ENCODE peak calls at places on chromosomes 12 and 14, in seven cellular contexts. One of them, this sample, is unnamed.

GRCh38 chr12:58818546-58818945 is 101.8 kb downstream of the LRIG3 start:
- DNase-seq in transverse colon: no peak
- DNase-seq in NCI-H524: no peak
- DNase-seq in cardiac muscle cell: no peak
- DNase-seq in stimulated activated naive CD4-positive, alpha-beta T cell: no peak
- DNase-seq in EH: peak
- DNase-seq in ascending aorta: no peak
- DNase-seq in this sample: no peak

GRCh38 chr14:88379706-88380343 is 5.6 kb upstream of the SPATA7 start:
- DNase-seq in transverse colon: no peak
- DNase-seq in NCI-H524: peak
- DNase-seq in cardiac muscle cell: peak
- DNase-seq in stimulated activated naive CD4-positive, alpha-beta T cell: no peak
- DNase-seq in EH: no peak
- DNase-seq in ascending aorta: no peak
- DNase-seq in this sample: no peak

GRCh38 chr12:44509471-44509870 is 366.6 kb downstream of the NELL2 start:
- DNase-seq in transverse colon: no peak
- DNase-seq in NCI-H524: peak
- DNase-seq in cardiac muscle cell: no peak
- DNase-seq in stimulated activated naive CD4-positive, alpha-beta T cell: no peak
- DNase-seq in EH: peak
- DNase-seq in ascending aorta: no peak
- DNase-seq in this sample: no peak

GRCh38 chr12:4742421-4742970 is 22.3 kb downstream of the GALNT8 start:
- DNase-seq in transverse colon: no peak
- DNase-seq in NCI-H524: no peak
- DNase-seq in cardiac muscle cell: no peak
- DNase-seq in stimulated activated naive CD4-positive, alpha-beta T cell: no peak
- DNase-seq in EH: no peak
- DNase-seq in ascending aorta: no peak
- DNase-seq in this sample: no peak

GRCh38 chr12:25981597-25981996 is 23.1 kb downstream of the RASSF8 start:
- DNase-seq in transverse colon: no peak
- DNase-seq in NCI-H524: no peak
- DNase-seq in cardiac muscle cell: no peak
- DNase-seq in stimulated activated naive CD4-positive, alpha-beta T cell: no peak
- DNase-seq in EH: no peak
- DNase-seq in ascending aorta: no peak
- DNase-seq in this sample: no peak

GRCh38 chr14:64725879-64726584 is 21.8 kb downstream of the PLEKHG3 start:
- DNase-seq in transverse colon: no peak
- DNase-seq in NCI-H524: peak
- DNase-seq in cardiac muscle cell: no peak
- DNase-seq in stimulated activated naive CD4-positive, alpha-beta T cell: no peak
- DNase-seq in EH: no peak
- DNase-seq in ascending aorta: no peak
- DNase-seq in this sample: no peak

GRCh38 chr14:80959448-80960006 is 4.1 kb downstream of the TSHR start:
- DNase-seq in transverse colon: peak
- DNase-seq in NCI-H524: peak
- DNase-seq in cardiac muscle cell: no peak
- DNase-seq in stimulated activated naive CD4-positive, alpha-beta T cell: no peak
- DNase-seq in EH: no peak
- DNase-seq in ascending aorta: no peak
- DNase-seq in this sample: no peak

GRCh38 chr12:12909228-12909994 is 18.0 kb downstream of the GPRC5A start:
- DNase-seq in transverse colon: no peak
- DNase-seq in NCI-H524: no peak
- DNase-seq in cardiac muscle cell: no peak
- DNase-seq in stimulated activated naive CD4-positive, alpha-beta T cell: no peak
- DNase-seq in EH: no peak
- DNase-seq in ascending aorta: no peak
- DNase-seq in this sample: no peak

GRCh38 chr12:76379261-76379660 is 31.0 kb upstream of the BBS10 start:
- DNase-seq in transverse colon: no peak
- DNase-seq in NCI-H524: no peak
- DNase-seq in cardiac muscle cell: no peak
- DNase-seq in stimulated activated naive CD4-positive, alpha-beta T cell: no peak
- DNase-seq in EH: no peak
- DNase-seq in ascending aorta: no peak
- DNase-seq in this sample: no peak

GRCh38 chr12:53006810-53007742 is 820 bp downstream of the EIF4B start:
- DNase-seq in transverse colon: peak
- DNase-seq in NCI-H524: peak
- DNase-seq in cardiac muscle cell: peak
- DNase-seq in stimulated activated naive CD4-positive, alpha-beta T cell: peak
- DNase-seq in EH: peak
- DNase-seq in ascending aorta: no peak
- DNase-seq in this sample: peak

GRCh38 chr14:72645706-72646105 is 248.2 kb downstream of the DPF3 start:
- DNase-seq in transverse colon: no peak
- DNase-seq in NCI-H524: no peak
- DNase-seq in cardiac muscle cell: no peak
- DNase-seq in stimulated activated naive CD4-positive, alpha-beta T cell: no peak
- DNase-seq in EH: no peak
- DNase-seq in ascending aorta: no peak
- DNase-seq in this sample: no peak

GRCh38 chr12:55742719-55743130 is at the start of gene GDF11:
- DNase-seq in transverse colon: peak
- DNase-seq in NCI-H524: peak
- DNase-seq in cardiac muscle cell: peak
- DNase-seq in stimulated activated naive CD4-positive, alpha-beta T cell: peak
- DNase-seq in EH: peak
- DNase-seq in ascending aorta: no peak
- DNase-seq in this sample: no peak

GRCh38 chr12:106585862-106586534 is 3.2 kb downstream of the RFX4 start:
- DNase-seq in transverse colon: no peak
- DNase-seq in NCI-H524: peak
- DNase-seq in cardiac muscle cell: no peak
- DNase-seq in stimulated activated naive CD4-positive, alpha-beta T cell: no peak
- DNase-seq in EH: no peak
- DNase-seq in ascending aorta: no peak
- DNase-seq in this sample: no peak

GRCh38 chr14:100871234-100872186 is 32.0 kb downstream of the RTL1 start:
- DNase-seq in transverse colon: no peak
- DNase-seq in NCI-H524: no peak
- DNase-seq in cardiac muscle cell: no peak
- DNase-seq in stimulated activated naive CD4-positive, alpha-beta T cell: no peak
- DNase-seq in EH: peak
- DNase-seq in ascending aorta: no peak
- DNase-seq in this sample: no peak

GRCh38 chr12:70983692-70984091 is 63.2 kb upstream of the PTPRR start:
- DNase-seq in transverse colon: no peak
- DNase-seq in NCI-H524: no peak
- DNase-seq in cardiac muscle cell: peak
- DNase-seq in stimulated activated naive CD4-positive, alpha-beta T cell: no peak
- DNase-seq in EH: no peak
- DNase-seq in ascending aorta: no peak
- DNase-seq in this sample: no peak

GRCh38 chr12:124296916-124297351 is 2.0 kb downstream of the RFLNA start:
- DNase-seq in transverse colon: peak
- DNase-seq in NCI-H524: no peak
- DNase-seq in cardiac muscle cell: no peak
- DNase-seq in stimulated activated naive CD4-positive, alpha-beta T cell: no peak
- DNase-seq in EH: no peak
- DNase-seq in ascending aorta: no peak
- DNase-seq in this sample: no peak

GRCh38 chr12:98162906-98163678 is 352.3 kb upstream of the TMPO start:
- DNase-seq in transverse colon: no peak
- DNase-seq in NCI-H524: peak
- DNase-seq in cardiac muscle cell: no peak
- DNase-seq in stimulated activated naive CD4-positive, alpha-beta T cell: no peak
- DNase-seq in EH: no peak
- DNase-seq in ascending aorta: no peak
- DNase-seq in this sample: no peak

GRCh38 chr14:59020382-59020781 is 168.1 kb upstream of the DAAM1 start:
- DNase-seq in transverse colon: no peak
- DNase-seq in NCI-H524: peak
- DNase-seq in cardiac muscle cell: peak
- DNase-seq in stimulated activated naive CD4-positive, alpha-beta T cell: no peak
- DNase-seq in EH: peak
- DNase-seq in ascending aorta: no peak
- DNase-seq in this sample: no peak

GRCh38 chr12:89278169-89278568 is 74.1 kb downstream of the DUSP6 start:
- DNase-seq in transverse colon: no peak
- DNase-seq in NCI-H524: no peak
- DNase-seq in cardiac muscle cell: no peak
- DNase-seq in stimulated activated naive CD4-positive, alpha-beta T cell: no peak
- DNase-seq in EH: no peak
- DNase-seq in ascending aorta: no peak
- DNase-seq in this sample: no peak